ENCODE peak calls at places on chromosomes 13 and 19, in five cellular contexts. X, D, W, Y and Q are unnamed samples.

GRCh38 chr19:54554896-54555295 is 18.7 kb upstream of the LILRA2 start:
- DNase-seq in W (no peak), X (no peak), Y (no peak), D (no peak), Q (no peak)

GRCh38 chr19:53545271-53546065 is 7.5 kb downstream of the ZNF331 start:
- DNase-seq in D (peak), W (peak), X (peak), Y (no peak), Q (peak)

GRCh38 chr13:51781246-51782022 is 22.5 kb downstream of the DHRS12 start:
- DNase-seq in X (no peak), W (peak), D (no peak), Y (no peak), Q (no peak)

GRCh38 chr19:42254083-42254849 is 662 bp downstream of the ERF start:
- DNase-seq in X (peak), W (peak), Y (peak), D (peak), Q (peak)

GRCh38 chr19:14437578-14438140 is 4.6 kb downstream of the PKN1 start:
- DNase-seq in Y (no peak), W (no peak), X (no peak), D (no peak), Q (no peak)

GRCh38 chr19:56403764-56404704 is at the start of gene ZNF583:
- DNase-seq in D (peak), Y (peak), X (peak), W (peak), Q (peak)

GRCh38 chr13:45439781-45440462 is 21.7 kb upstream of the SLC25A30 start:
- DNase-seq in W (no peak), X (no peak), Y (no peak), D (no peak), Q (no peak)

GRCh38 chr13:111429064-111429558 is 108.7 kb downstream of the TEX29 start:
- DNase-seq in X (peak), D (peak), Y (peak), W (peak), Q (peak)

GRCh38 chr19:55229789-55230182 is 1.2 kb upstream of the TMEM86B start:
- DNase-seq in W (no peak), D (peak), Y (no peak), X (no peak), Q (no peak)

GRCh38 chr19:8084152-8084551 is 31.6 kb downstream of the CCL25 start:
- DNase-seq in D (no peak), W (peak), X (no peak), Y (no peak), Q (no peak)

GRCh38 chr13:27813826-27814225 is 21.5 kb downstream of the GSX1 start:
- DNase-seq in W (peak), D (no peak), Y (no peak), X (no peak), Q (no peak)

GRCh38 chr19:2089001-2089711 is 7.0 kb downstream of the MOB3A start:
- DNase-seq in Y (no peak), X (no peak), D (no peak), W (no peak), Q (no peak)

GRCh38 chr19:40335855-40336700 is 12.1 kb downstream of the C19orf47 start:
- DNase-seq in Y (no peak), X (no peak), D (peak), W (no peak), Q (no peak)

GRCh38 chr19:45368737-45369340 is 1.5 kb downstream of the ERCC2 start:
- DNase-seq in X (no peak), Y (no peak), D (no peak), W (peak), Q (no peak)

GRCh38 chr13:110436786-110437370 is 124.6 kb downstream of the RAB20 start:
- DNase-seq in X (no peak), W (no peak), Y (no peak), D (no peak), Q (no peak)

GRCh38 chr13:80121038-80121437 is 219.9 kb downstream of the SPRY2 start:
- DNase-seq in X (no peak), W (no peak), Y (no peak), D (no peak), Q (no peak)

GRCh38 chr19:40403262-40403984 is 9.8 kb downstream of the PRX start:
- DNase-seq in W (peak), D (peak), X (peak), Y (peak), Q (peak)

GRCh38 chr19:4980838-4981680 is 12.1 kb downstream of the KDM4B start:
- DNase-seq in Y (no peak), D (no peak), W (peak), X (no peak), Q (no peak)

GRCh38 chr13:113667771-113668490 is 912 bp downstream of the GRK1 start:
- DNase-seq in D (peak), W (peak), Y (no peak), X (no peak), Q (no peak)

GRCh38 chr19:29483944-29484581 is 41.7 kb upstream of the VSTM2B start:
- DNase-seq in W (peak), D (no peak), Y (no peak), X (no peak), Q (no peak)

GRCh38 chr13:26370495-26370990 is 116.6 kb downstream of the CDK8 start:
- DNase-seq in Y (no peak), W (no peak), X (peak), D (no peak), Q (no peak)

DNA sequence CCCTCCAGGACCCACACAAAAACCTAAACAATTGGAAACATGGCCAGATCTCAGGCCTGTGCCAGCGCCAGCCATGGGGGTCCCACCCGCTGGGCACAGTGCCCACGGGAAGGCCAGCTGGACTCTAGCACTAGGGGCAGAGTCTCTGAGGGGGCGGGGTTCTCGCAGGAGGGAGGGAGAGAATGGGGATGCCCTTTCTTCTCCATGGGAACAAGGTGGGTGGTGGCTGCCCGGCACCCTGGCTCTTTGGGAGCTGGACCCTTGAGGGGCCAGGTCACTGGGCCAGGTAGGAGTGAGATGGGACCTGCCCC is 8.4 kb downstream of the LYL1 start:
- DNase-seq in W (no peak), D (peak), Y (no peak), X (no peak), Q (no peak)
- H3K4me3 ChIP-seq in W (no peak), D (no peak), Y (no peak), X (no peak), Q (no peak)

GRCh38 chr13:20182231-20182846 is 10.4 kb downstream of the GJB2 start:
- DNase-seq in D (no peak), Y (no peak), W (peak), X (peak), Q (peak)
- TF ChIP-seq CTCF in D (peak), Y (no peak), W (peak), X (peak), Q (peak)

DNA sequence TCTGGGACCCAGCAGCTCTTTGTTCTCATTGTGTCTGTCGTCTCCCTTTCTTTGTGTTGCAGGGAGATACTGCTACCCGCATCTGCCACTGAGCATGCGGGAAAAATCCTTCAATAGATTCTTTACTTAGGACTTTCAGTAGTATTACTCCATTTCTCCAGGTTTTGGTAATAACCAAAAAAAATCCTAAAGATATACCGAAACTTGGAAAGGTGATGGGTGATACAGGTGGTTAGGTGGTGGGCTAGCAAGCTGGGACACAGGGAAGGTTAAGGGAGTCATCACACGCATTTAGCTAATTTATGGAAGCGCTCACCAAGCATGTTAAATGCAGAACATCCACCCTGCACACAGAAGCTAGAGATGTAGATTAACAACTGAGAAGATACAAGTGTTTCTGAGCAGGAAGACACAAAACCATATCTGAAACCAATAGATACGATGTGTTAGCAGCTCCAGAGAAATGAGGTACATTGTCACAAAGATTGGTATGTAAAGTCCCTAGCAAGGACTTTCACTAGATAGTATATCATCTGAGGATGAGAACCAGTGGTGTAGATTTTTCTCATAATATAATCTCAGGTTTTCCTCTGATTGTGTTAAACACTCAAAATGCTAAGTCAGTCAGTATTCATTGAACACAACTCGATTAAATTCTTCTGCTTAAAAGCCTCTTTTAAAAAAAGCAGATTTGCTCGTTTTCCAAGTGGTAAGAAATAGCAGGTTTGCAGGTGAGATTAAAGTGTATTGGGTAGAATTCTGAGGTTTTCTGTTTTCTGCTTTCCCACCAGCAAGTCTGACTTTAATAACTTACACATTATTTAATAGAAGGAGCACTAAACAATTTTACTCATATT is 1.3 kb upstream of the SLAIN1 start:
- DNase-seq in W (peak), D (no peak), Y (no peak), X (no peak), Q (no peak)
- H3K4me3 ChIP-seq in W (peak), D (no peak), Y (no peak), X (no peak), Q (no peak)

DNA sequence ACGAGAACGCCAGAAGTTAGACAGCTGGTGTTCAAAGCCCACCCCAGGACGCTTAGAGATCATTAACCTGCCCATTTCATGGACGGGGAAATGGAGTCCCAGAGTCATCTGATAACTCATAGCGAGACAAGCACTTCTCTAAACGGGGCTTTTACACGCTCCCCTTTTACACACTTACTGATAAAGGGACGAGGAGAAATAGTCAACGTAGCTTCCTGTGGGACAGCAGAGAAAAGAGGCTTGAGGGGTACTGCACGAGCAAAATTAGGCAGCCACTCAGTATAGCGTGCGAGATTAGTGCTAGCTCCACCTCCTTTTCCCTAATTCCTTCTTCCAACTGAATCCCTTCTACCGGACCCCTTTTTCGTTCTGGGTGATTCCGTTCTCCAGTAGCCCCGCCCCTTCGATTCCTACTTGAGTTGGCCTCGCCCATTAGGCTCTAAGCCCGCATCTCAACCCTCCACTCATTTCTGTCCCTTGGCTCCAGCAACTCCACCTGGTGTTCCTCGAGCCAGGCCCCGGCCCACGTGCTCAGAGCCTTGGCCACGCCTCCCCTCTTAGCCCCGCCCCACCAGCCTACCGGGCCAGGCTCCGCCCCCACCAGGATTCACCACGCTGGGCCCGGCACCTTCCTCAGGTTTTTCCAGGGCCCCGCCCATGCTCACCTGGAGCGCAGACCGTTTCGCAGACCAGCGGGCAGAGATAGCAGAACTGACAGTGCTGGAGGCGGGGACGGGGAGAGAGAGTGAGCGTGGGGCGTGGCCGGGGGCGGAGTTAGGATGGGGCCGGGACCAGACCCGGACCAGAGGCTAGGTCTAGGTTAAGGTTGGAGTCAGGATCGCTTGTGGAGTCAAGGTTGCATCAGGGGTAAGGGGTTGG is 3.6 kb downstream of the HRC start:
- DNase-seq in W (peak), X (peak), Y (peak), D (peak), Q (no peak)
- TF ChIP-seq CTCF in W (no peak), X (no peak), Y (no peak), D (no peak), Q (no peak)

GRCh38 chr19:13099073-13099999 is 3.3 kb downstream of the LYL1 start:
- DNase-seq in Y (no peak), X (no peak), D (peak), W (peak), Q (peak)
- H3K4me3 ChIP-seq in Y (peak), X (no peak), D (peak), W (no peak), Q (no peak)

GRCh38 chr19:33754361-33754760 is 42.3 kb upstream of the KCTD15 start:
- DNase-seq in X (no peak), D (no peak), W (no peak), Y (no peak), Q (no peak)

GRCh38 chr19:33756177-33756576 is 40.5 kb upstream of the KCTD15 start:
- DNase-seq in X (no peak), D (no peak), W (no peak), Y (no peak), Q (no peak)

GRCh38 chr19:33759356-33759755 is 37.3 kb upstream of the KCTD15 start:
- DNase-seq in X (no peak), W (no peak), D (no peak), Y (no peak), Q (no peak)

GRCh38 chr19:33755314-33756020 is 41.2 kb upstream of the KCTD15 start:
- DNase-seq in W (no peak), Y (no peak), X (no peak), D (no peak), Q (no peak)

DNA sequence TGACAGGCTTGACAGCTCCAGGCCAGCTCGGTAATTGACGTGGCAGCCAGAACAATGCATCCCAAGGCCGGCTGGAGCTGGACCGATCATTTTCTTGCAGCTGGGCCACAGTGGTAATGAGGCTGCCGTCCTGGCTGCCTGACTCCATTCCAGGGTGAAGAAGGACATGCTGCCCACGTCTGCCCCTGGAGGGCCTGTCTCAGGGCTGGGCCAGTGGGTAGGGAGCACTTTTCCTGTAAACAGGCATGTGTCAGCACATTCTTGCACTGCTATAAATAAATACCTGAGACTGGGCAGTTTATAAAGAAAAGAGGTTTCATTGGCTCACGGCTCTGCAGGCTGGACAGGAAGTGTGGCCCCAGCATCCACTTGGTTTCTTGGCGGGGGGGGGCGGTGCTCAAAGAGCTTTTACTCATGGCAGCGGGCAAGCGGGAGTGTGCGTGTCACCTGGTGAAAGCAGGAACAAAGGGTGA is 38.1 kb upstream of the KCTD15 start:
- DNase-seq in Y (no peak), X (no peak), W (no peak), D (no peak), Q (no peak)
- TF ChIP-seq CTCF in Y (no peak), X (no peak), W (no peak), D (no peak), Q (no peak)

GRCh38 chr13:72508392-72508791 is 219.0 kb downstream of the MZT1 start:
- DNase-seq in X (no peak), Y (no peak), D (no peak), W (no peak), Q (no peak)

GRCh38 chr13:72505376-72505775 is 222.1 kb downstream of the MZT1 start:
- DNase-seq in W (no peak), X (no peak), D (no peak), Y (no peak), Q (no peak)

GRCh38 chr13:72506706-72507105 is 220.7 kb downstream of the MZT1 start:
- DNase-seq in X (no peak), Y (no peak), W (no peak), D (no peak), Q (no peak)

GRCh38 chr13:72504026-72504925 is 223.2 kb downstream of the MZT1 start:
- DNase-seq in X (peak), Y (no peak), W (no peak), D (no peak), Q (no peak)

DNA sequence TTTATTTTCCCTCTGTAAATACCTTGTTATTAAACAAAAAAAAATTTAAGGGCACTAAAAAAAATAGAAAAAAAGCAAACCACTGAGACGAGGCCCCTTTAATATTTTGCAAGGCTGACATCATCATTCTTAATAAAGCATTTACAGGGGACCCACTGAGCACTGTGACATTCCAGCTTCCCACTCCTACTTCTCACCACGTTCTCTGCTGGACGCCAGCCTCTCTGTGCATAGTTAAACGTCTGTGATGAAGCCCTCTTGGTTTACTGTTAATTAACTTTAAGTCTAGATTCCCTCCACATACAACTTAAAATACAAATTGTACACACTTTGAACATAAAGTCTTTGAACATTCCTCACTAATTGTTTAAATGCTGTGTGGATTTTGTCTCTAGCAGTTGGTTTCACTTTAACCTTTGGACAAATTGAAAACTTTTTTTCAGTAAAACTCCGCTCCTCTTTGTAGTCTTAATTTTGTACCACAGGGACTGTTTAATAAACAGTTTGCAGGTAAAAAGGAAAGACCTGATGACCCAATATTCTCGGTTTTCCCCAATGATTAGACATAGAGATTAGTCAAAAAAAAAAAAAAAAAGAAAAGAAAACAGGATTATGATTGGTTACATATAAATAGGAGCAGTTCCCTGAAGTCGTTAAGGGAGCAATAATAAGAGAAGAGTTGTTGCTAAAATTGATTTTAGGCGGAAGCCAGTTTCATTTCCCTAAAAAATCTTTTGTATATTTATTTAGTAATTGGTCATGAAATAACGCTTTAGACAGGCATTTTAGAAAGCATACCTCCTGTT is 219.8 kb downstream of the MZT1 start:
- DNase-seq in D (no peak), X (no peak), W (no peak), Y (no peak), Q (no peak)
- H3K4me3 ChIP-seq in D (no peak), X (peak), W (no peak), Y (no peak), Q (peak)

DNA sequence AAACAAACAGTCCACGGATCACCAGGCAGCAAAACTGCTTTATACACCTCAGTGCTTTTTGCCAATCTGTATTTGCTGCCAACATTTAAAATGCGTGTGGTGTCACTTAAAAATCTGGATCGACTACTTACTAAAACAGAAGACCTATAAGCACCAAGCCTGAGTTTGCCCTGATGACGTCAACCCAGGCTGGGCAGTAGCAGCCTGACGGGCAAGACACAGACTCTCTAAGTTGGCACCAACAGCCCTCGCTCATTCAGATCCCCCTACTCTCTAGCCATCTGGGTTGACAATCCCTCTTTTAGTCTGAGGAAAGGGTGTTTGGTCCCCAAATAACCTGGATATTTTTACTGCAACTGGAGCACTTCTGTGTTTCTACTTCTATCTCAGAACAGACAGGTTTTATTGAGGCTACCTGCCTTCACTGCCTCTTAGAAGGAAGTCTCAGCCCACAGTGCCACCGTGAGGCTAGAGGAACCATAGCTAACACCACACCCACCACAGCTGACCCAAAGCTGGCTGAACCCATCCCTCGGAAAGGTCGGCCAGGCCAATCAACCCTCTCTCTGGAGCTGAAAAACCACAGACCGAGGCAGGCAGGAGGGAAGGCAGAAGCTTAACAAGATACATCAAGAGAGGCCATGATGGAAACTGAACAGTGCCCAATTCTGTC is 6.9 kb downstream of the SUGP2 start:
- DNase-seq in Y (no peak), D (no peak), X (no peak), W (peak), Q (peak)
- TF ChIP-seq CTCF in Y (no peak), D (no peak), X (peak), W (peak), Q (peak)